ENCODE peak calls at places on chromosomes 6 and 20, in ten cellular contexts. Q is GM12878; M is osteoblast; R is GM23338; L is adrenal gland; G is effector memory CD4-positive, alpha-beta T cell; A is AG04450; X is testis; D is tibial artery; N is ovary. B is an unnamed sample. For H3K27me3, the result is how much of the 10 kb centered on the place peaks cover.

GRCh38 chr6:5497896-5498578 is 236.7 kb downstream of the FARS2 start:
- DNase-seq in Q (no peak), M (no peak), R (no peak), L (no peak), G (no peak), A (no peak), X (no peak), D (no peak), N (no peak), B (no peak)

GRCh38 chr6:130933712-130934200 is 106.5 kb downstream of the SMLR1 start:
- DNase-seq in Q (no peak), M (peak), R (peak), L (no peak), G (no peak), A (no peak), X (no peak), D (peak), N (no peak), B (peak)

GRCh38 chr20:37543828-37544227 is 16.2 kb upstream of the BLCAP start:
- DNase-seq in Q (no peak), M (no peak), R (peak), L (peak), G (no peak), A (no peak), X (no peak), D (no peak), N (no peak), B (no peak)

GRCh38 chr6:83381949-83382348 is 48.9 kb downstream of the ME1 start:
- DNase-seq in Q (no peak), M (no peak), R (no peak), L (no peak), G (no peak), A (no peak), X (no peak), D (no peak), N (no peak), B (no peak)

GRCh38 chr6:158677906-158678305 is 28.1 kb downstream of the SYTL3 start:
- DNase-seq in Q (no peak), M (no peak), R (no peak), L (peak), G (no peak), A (no peak), X (no peak), D (no peak), N (no peak), B (no peak)

GRCh38 chr6:8082954-8083858 is 19.0 kb upstream of the BLOC1S5 start:
- DNase-seq in Q (no peak), M (no peak), R (no peak), L (no peak), G (no peak), A (peak), X (no peak), D (no peak), N (no peak), B (no peak)

GRCh38 chr20:49230021-49230420 is 10.8 kb downstream of the DDX27 start:
- DNase-seq in Q (no peak), M (no peak), R (no peak), L (no peak), G (no peak), A (no peak), X (no peak), D (no peak), N (no peak), B (no peak)

GRCh38 chr20:24470031-24470781 is 777 bp downstream of the SYNDIG1 start:
- DNase-seq in Q (no peak), M (peak), R (peak), L (no peak), G (no peak), A (no peak), X (no peak), D (no peak), N (peak), B (no peak)

GRCh38 chr20:62808211-62808865 is 3.7 kb downstream of the OGFR start:
- DNase-seq in Q (no peak), M (peak), R (peak), L (peak), G (peak), A (no peak), X (peak), D (peak), N (peak), B (peak)

GRCh38 chr6:98921038-98921437 is 26.7 kb downstream of the FBXL4 start:
- DNase-seq in Q (no peak), M (peak), R (no peak), L (no peak), G (no peak), A (no peak), X (no peak), D (no peak), N (no peak), B (no peak)

GRCh38 chr6:33632603-33633039 is 11.5 kb downstream of the ITPR3 start:
- DNase-seq in Q (no peak), M (peak), R (peak), L (no peak), G (no peak), A (no peak), X (peak), D (no peak), N (peak), B (peak)

GRCh38 chr20:33518071-33518470 is 28.2 kb downstream of the CBFA2T2 start:
- DNase-seq in Q (no peak), M (no peak), R (no peak), L (no peak), G (no peak), A (no peak), X (no peak), D (no peak), N (no peak), B (no peak)

DNA sequence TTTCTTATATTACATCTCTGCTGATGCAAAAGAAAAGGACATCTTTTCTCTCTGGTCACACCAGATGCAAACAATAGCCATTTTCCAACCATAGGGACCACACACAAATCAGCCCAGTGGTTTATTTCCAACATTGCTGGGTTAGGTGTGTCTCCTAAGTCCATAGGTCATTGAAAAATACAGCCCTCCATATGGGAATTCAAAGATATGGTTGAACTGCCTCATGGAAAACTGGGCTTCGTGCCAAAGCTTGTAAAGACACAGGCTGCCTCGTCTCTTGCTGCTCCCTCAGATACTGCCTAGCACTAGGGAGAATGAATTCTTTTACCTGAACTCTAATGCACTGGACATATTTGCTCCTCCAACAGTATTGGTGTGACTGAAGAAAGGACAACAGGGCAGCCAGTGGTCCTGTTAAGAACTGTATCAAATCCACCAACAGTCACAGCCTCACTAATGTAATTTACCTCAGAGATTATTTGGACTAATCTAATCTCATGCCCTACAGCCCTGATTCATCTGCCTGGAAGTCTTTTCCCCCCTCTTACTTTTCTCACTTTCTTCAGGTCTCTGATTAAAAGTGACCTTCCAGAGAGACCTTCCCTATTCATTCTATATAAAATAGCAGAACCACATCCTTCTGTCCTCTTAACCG is 48.3 kb upstream of the TBC1D32 start:
- DNase-seq in Q (no peak), M (no peak), R (no peak), L (no peak), G (no peak), A (no peak), X (no peak), D (no peak), N (no peak), B (no peak)
- H3K27ac ChIP-seq in Q (no peak), M (no peak), R (no peak), L (no peak), G (no peak), A (no peak), X (no peak), D (no peak), N (no peak), B (no peak)

DNA sequence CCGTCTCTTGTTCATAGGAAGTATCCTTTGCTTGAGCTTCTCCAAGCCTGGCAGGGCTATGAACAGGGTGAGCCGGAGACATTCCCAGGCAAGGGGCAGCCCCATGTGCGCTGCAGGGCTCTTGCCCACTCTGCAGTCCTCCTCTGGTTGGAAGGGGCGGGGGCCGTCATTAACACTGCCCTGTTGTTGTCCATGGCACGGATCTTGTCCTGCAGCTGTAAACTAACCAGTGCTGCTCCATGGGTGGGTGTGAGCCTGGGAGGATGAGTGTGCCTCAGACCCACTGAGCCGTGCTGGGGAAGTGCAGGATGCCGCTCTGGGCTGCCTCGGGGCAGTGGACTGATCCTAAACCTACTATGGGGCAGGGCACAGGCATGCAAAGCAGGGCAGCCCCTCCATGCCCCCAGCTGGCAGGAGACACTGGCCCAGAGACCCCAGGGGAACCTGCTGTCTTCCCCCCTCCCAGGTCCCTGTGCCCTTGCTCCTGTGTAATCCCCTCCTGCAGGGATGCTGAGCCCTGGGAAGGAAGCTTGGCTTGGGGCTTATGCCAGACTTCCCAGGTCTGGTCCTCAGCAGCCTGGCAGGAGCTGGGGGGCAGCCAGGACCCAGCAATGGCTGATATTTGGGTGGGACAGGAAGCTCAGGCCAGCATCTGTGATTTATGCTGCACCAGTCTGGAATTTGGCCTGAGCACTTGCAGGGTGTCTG is 8.5 kb downstream of the EBF4 start:
- DNase-seq in Q (no peak), M (peak), R (no peak), L (peak), G (no peak), A (no peak), X (no peak), D (no peak), N (no peak), B (no peak)
- H3K27me3 ChIP-seq in Q (under half), M (under half), R (half or more), L (under half), G (under half), A (half or more), X (under half), D (under half), N (under half), B (under half)

DNA sequence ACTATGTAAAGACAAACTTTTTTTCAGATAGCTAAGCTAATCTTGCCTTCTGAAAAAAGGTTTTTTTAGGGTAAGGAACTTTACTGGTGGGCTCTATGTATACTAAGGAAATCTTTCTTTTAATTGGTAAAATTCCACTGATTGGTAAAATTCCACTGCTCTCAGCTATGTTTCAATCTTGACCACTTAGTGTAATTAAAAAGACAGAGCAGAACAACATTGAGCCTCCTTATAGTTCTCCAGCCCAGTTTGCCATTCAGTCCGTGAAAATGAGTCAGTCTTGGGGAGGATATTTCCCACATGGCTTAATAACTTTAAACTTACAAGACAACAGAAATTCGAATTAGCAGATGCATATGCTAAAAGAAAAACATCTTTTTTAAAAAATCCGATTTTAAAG is 92.7 kb downstream of the EYA4 start:
- DNase-seq in Q (no peak), M (no peak), R (no peak), L (no peak), G (no peak), A (no peak), X (no peak), D (no peak), N (no peak), B (no peak)
- H3K27ac ChIP-seq in Q (no peak), M (no peak), R (no peak), L (no peak), G (no peak), A (no peak), X (no peak), D (no peak), N (no peak), B (no peak)

GRCh38 chr6:37536462-37537225 is 37.0 kb upstream of the CCDC167 start:
- DNase-seq in Q (no peak), M (peak), R (peak), L (no peak), G (no peak), A (no peak), X (no peak), D (no peak), N (no peak), B (no peak)
- H3K27me3 ChIP-seq in Q (under half), M (half or more), R (half or more), L (under half), G (under half), A (half or more), X (under half), D (half or more), N (under half), B (under half)

DNA sequence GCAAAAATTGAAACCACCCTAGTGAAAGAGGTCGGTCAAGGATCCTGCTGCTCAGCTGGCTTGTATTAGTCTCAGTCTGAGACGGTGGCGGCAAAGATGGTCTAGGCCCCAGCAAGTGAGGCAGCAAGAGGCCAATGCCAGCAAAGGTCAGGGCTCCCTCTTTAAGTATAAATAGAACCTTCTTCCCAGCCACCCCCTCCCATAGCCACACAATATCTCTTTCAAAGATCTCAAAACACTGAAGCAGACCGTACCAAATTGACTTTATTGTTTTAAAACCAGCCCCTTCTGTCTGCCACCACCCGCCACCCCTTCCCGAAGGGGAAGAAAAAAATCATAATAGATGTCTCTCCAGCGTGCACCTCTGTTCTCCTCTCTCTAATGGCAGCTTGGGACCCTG is 140.5 kb downstream of the EYA2 start:
- DNase-seq in Q (no peak), M (no peak), R (no peak), L (no peak), G (no peak), A (no peak), X (no peak), D (no peak), N (no peak), B (no peak)
- H3K27ac ChIP-seq in Q (no peak), M (no peak), R (no peak), L (no peak), G (no peak), A (peak), X (no peak), D (no peak), N (no peak), B (no peak)

GRCh38 chr6:159809149-159809548 is 9.1 kb downstream of the PNLDC1 start:
- DNase-seq in Q (peak), M (no peak), R (no peak), L (peak), G (no peak), A (no peak), X (no peak), D (no peak), N (no peak), B (no peak)

GRCh38 chr6:159817951-159818739 is 18.1 kb downstream of the PNLDC1 start:
- DNase-seq in Q (no peak), M (no peak), R (no peak), L (no peak), G (no peak), A (no peak), X (no peak), D (no peak), N (no peak), B (no peak)

GRCh38 chr6:159815410-159815809 is 15.3 kb downstream of the PNLDC1 start:
- DNase-seq in Q (no peak), M (no peak), R (no peak), L (no peak), G (no peak), A (no peak), X (no peak), D (no peak), N (no peak), B (no peak)

GRCh38 chr6:159808647-159809046 is 8.6 kb downstream of the PNLDC1 start:
- DNase-seq in Q (no peak), M (no peak), R (no peak), L (no peak), G (no peak), A (no peak), X (no peak), D (no peak), N (no peak), B (no peak)

DNA sequence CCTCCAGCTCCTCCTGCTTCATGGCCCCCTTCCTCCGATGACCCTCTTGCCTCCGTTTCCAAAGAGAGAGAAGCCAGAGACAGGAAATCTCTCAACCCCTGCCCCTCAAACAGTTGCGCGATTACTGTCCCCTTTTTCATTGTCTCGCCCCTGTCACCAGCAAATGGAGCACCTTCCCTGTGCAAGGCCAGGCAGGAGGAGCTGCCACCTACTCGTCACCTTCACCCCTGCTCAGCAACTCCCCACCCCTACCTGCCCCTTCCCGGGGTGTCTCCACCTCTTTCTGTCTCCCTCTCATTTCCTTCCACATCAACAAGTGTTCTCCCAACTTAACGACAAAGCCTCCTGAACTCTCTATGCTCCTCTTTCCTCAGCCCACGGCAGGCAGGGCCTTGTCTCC is 13.7 kb downstream of the PNLDC1 start:
- DNase-seq in Q (no peak), M (no peak), R (no peak), L (no peak), G (no peak), A (no peak), X (no peak), D (no peak), N (no peak), B (no peak)
- H3K27me3 ChIP-seq in Q (under half), M (under half), R (under half), L (under half), G (under half), A (under half), X (under half), D (under half), N (under half), B (under half)